ENCODE peak calls at places on chromosome 22, in five cellular contexts. M is cardiac muscle cell, V is activated T-cell treated with anti-CD3 and anti-CD28 coated beads for 1 hour, A is DMS153, K is heart right ventricle. B is an unnamed sample.

GRCh38 chr22:10780281-10780680 is 4747.7 kb upstream of the OR11H1 start:
- DNase-seq in K (no peak), V (no peak), A (no peak), M (no peak), B (no peak)

GRCh38 chr22:39601180-39601535 is 30.6 kb downstream of the CACNA1I start:
- DNase-seq in V (no peak), M (no peak), K (no peak), A (no peak), B (no peak)

GRCh38 chr22:17836977-17837742 is 62.9 kb upstream of the BID start:
- DNase-seq in A (no peak), V (no peak), M (no peak), K (no peak), B (peak; percentile 58)

GRCh38 chr22:37019309-37020191 is at the start of the genes MPST and TST:
- DNase-seq in A (peak; percentile 35), V (peak; percentile 18), M (peak; percentile 77), K (peak; percentile 85), B (peak; percentile 88)

GRCh38 chr22:40107756-40108437 is 69.8 kb upstream of the TNRC6B start:
- DNase-seq in A (no peak), K (no peak), M (peak; percentile 39), V (no peak), B (peak; percentile 14)

GRCh38 chr22:47676685-47677084 is 914.2 kb downstream of the TBC1D22A start:
- DNase-seq in M (no peak), K (no peak), V (no peak), A (no peak), B (no peak)

GRCh38 chr22:23281406-23282088 is 101.2 kb downstream of the BCR start:
- DNase-seq in A (peak; percentile 43), V (peak; percentile 71), K (peak; percentile 84), M (peak; percentile 81), B (peak; percentile 90)

GRCh38 chr22:36374603-36375024 is 13.2 kb downstream of the MYH9 start:
- DNase-seq in K (no peak), A (no peak), V (peak; percentile 44), M (peak; percentile 43), B (peak; percentile 48)

GRCh38 chr22:21984793-21985192 is 2.2 kb upstream of the TOP3B start:
- DNase-seq in A (no peak), V (no peak), K (no peak), M (peak; percentile 46), B (no peak)

GRCh38 chr22:45999379-45999971 is 22.5 kb upstream of the WNT7B start:
- DNase-seq in M (no peak), K (no peak), V (no peak), A (peak; percentile 69), B (no peak)

GRCh38 chr22:23549198-23549595 is 30.9 kb downstream of the IGLL1 start:
- DNase-seq in V (no peak), A (no peak), M (no peak), K (no peak), B (no peak)

GRCh38 chr22:50319503-50319951 is 7.3 kb downstream of the DENND6B start:
- DNase-seq in K (no peak), A (no peak), V (no peak), M (no peak), B (no peak)

GRCh38 chr22:45273452-45274075 is 11.2 kb upstream of the UPK3A start:
- DNase-seq in V (no peak), M (no peak), A (no peak), K (no peak), B (no peak)

GRCh38 chr22:41659941-41660340 is 28.7 kb downstream of the SNU13 start:
- DNase-seq in V (no peak), A (no peak), K (peak; percentile 29), M (no peak), B (no peak)

GRCh38 chr22:49954991-49955580 is 5.5 kb upstream of the PIM3 start:
- DNase-seq in A (no peak), V (no peak), K (peak; percentile 30), M (no peak), B (peak; percentile 74)